ENCODE peak calls at places on chromosomes 11 and 22, in five cellular contexts. U, B, C, I and S are unnamed samples.

GRCh38 chr11:10023202-10023601 is 270.8 kb downstream of the SBF2 start:
- DNase-seq in U (no peak), B (no peak), C (no peak), I (no peak), S (no peak)

GRCh38 chr22:27930246-27931060 is 11.4 kb upstream of the PITPNB start:
- DNase-seq in U (no peak), B (no peak), C (no peak), I (no peak), S (no peak)

GRCh38 chr11:128828350-128828749 is 38.7 kb downstream of the KCNJ1 start:
- DNase-seq in U (no peak), B (no peak), C (no peak), I (no peak), S (no peak)

GRCh38 chr11:78071717-78072116 is 7.9 kb downstream of the NDUFC2 start:
- DNase-seq in U (no peak), B (no peak), C (no peak), I (no peak), S (no peak)

GRCh38 chr11:57567210-57567511 is 311 bp downstream of the UBE2L6 start:
- DNase-seq in U (no peak), B (no peak), C (no peak), I (no peak), S (no peak)

GRCh38 chr11:2789331-2789730 is 89.5 kb upstream of the KCNQ1OT1 start:
- DNase-seq in U (no peak), B (no peak), C (no peak), I (no peak), S (no peak)

GRCh38 chr22:37334461-37334858 is 52.2 kb downstream of the CYTH4 start:
- DNase-seq in U (no peak), B (no peak), C (no peak), I (no peak), S (no peak)

GRCh38 chr22:21621891-21622623 is 7.8 kb downstream of the YDJC start:
- DNase-seq in U (no peak), B (no peak), C (no peak), I (no peak), S (no peak)

GRCh38 chr11:104402812-104403521 is 239.0 kb upstream of the PDGFD start:
- DNase-seq in U (no peak), B (no peak), C (peak), I (no peak), S (no peak)

GRCh38 chr11:110929129-110929528 is 216.9 kb upstream of the ARHGAP20 start:
- DNase-seq in U (no peak), B (no peak), C (no peak), I (no peak), S (no peak)

DNA sequence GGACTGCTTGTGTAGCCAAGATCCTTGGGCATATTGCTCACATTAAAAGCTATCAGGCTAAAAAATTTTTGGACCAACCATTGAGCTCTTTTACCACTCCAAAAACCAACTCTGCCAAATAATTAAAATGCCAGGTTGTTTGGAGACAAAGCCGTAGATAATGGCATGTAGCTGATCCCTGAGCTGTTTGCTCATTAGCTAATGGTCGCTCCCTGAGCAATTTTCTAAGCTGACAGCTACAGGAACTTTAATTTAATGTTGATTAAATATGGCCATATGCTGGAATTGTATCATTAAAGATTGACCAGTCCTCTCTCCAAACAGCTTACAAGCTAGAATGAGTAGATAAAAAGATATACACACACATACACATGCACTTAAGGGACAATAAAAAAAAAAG is 216.1 kb upstream of the ARHGAP20 start:
- DNase-seq in U (no peak), B (no peak), C (no peak), I (no peak), S (no peak)
- TF ChIP-seq KDM1A in U (no peak), B (no peak), C (no peak), I (no peak), S (no peak)

GRCh38 chr11:35038211-35038930 is 100.6 kb upstream of the CD44 start:
- DNase-seq in U (no peak), B (peak), C (no peak), I (no peak), S (no peak)

GRCh38 chr11:35036642-35037041 is 102.3 kb upstream of the CD44 start:
- DNase-seq in U (no peak), B (peak), C (no peak), I (no peak), S (no peak)

GRCh38 chr11:35034401-35034800 is 104.6 kb upstream of the CD44 start:
- DNase-seq in U (no peak), B (no peak), C (no peak), I (no peak), S (no peak)

GRCh38 chr11:35033011-35033410 is 106.0 kb upstream of the CD44 start:
- DNase-seq in U (no peak), B (no peak), C (no peak), I (no peak), S (no peak)

DNA sequence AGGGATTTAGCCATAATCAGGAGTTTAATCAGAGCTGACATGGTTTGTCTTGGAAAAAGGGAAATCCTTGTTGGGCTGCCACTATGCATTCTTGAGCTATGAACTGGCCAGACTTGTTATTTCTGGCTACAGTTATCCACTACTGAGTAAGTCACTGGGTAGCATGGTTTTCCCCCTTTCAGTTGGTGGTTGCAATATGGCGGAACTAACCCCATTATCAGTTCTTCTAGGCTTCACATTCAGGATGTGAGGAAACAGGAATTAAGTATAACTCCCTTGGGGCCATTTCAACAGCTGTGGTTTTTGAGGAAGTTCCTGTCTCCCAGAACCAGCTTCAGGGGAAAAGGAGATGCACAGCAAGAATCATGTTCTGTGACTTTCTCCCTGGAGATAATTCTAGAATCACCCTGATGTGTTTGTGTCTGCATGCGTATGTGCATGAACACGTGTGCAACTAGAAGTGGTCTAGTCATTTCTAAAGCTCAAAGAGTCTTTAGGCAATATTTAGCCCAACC is 103.0 kb upstream of the CD44 start:
- DNase-seq in U (no peak), B (no peak), C (no peak), I (no peak), S (peak)
- TF ChIP-seq KDM1A in U (no peak), B (no peak), C (no peak), I (no peak), S (no peak)

GRCh38 chr11:26709057-26709456 is 12.8 kb downstream of the SLC5A12 start:
- DNase-seq in U (no peak), B (no peak), C (no peak), I (no peak), S (no peak)
- TF ChIP-seq KDM1A in U (no peak), B (no peak), C (no peak), I (no peak), S (no peak)

GRCh38 chr11:116828632-116829524 is 829 bp upstream of the APOC3 start:
- DNase-seq in U (no peak), B (no peak), C (no peak), I (peak), S (no peak)

GRCh38 chr11:116830184-116830912 is 641 bp downstream of the APOC3 start:
- DNase-seq in U (no peak), B (no peak), C (no peak), I (no peak), S (no peak)

GRCh38 chr11:116827461-116827860 is 2.2 kb upstream of the APOC3 start:
- DNase-seq in U (no peak), B (no peak), C (no peak), I (no peak), S (no peak)

GRCh38 chr11:116831790-116832349 is 2.2 kb downstream of the APOC3 start:
- DNase-seq in U (no peak), B (no peak), C (no peak), I (no peak), S (no peak)

GRCh38 chr11:116829525-116830183 is at the start of gene APOC3:
- DNase-seq in U (no peak), B (no peak), C (no peak), I (peak), S (no peak)
- TF ChIP-seq KDM1A in U (no peak), B (no peak), C (no peak), I (no peak), S (no peak)

GRCh38 chr22:41526802-41527799 is 17.2 kb downstream of the POLR3H start:
- DNase-seq in U (peak), B (peak), C (no peak), I (no peak), S (no peak)
- TF ChIP-seq KDM1A in U (no peak), B (no peak), C (no peak), I (no peak), S (no peak)

DNA sequence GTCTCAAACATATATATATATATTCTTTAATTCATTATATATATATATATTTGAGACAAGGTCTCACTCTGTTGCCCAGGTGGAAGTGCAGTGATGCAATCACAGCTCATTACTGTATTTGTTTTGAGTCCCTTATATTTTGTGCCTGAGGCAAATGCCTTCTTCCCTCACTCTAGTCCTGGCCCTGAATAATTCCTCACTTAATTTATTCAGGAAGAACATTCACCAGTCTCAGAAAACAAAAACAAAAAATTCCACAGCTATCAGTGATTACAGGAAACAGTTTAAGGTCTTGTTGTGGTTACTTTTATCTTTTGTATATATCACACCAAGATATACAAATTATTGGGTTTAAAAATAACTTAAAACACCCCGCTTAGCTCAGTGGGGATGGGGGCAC is 155.7 kb downstream of the CWF19L2 start:
- DNase-seq in U (no peak), B (no peak), C (no peak), I (no peak), S (no peak)
- TF ChIP-seq KDM1A in U (no peak), B (no peak), C (no peak), I (no peak), S (no peak)

GRCh38 chr22:19806213-19807160 is 45.9 kb downstream of the TBX1 start:
- DNase-seq in U (peak), B (peak), C (no peak), I (no peak), S (no peak)
- TF ChIP-seq KDM1A in U (no peak), B (no peak), C (no peak), I (no peak), S (no peak)

GRCh38 chr22:24315367-24315781 is 44.7 kb downstream of the SPECC1L start:
- DNase-seq in U (no peak), B (no peak), C (no peak), I (peak), S (no peak)
- TF ChIP-seq KDM1A in U (no peak), B (no peak), C (no peak), I (no peak), S (no peak)

GRCh38 chr22:50419116-50419515 is 55.7 kb downstream of the SBF1 start:
- DNase-seq in U (no peak), B (no peak), C (no peak), I (no peak), S (no peak)
- TF ChIP-seq KDM1A in U (no peak), B (no peak), C (no peak), I (no peak), S (no peak)